ENCODE peak calls at places on chromosome 5, in four cellular contexts. One of them, this sample, is unnamed.

GRCh38 chr5:149639718-149640117 is 58.4 kb downstream of the ARHGEF37 start:
- DNase-seq in stomach: no peak
- DNase-seq in fibroblast of mammary gland: no peak
- DNase-seq in PC-9: no peak
- DNase-seq in this sample: no peak

GRCh38 chr5:18195910-18196309 is 561.6 kb downstream of the TAF11L14 start:
- DNase-seq in stomach: no peak
- DNase-seq in PC-9: no peak
- DNase-seq in fibroblast of mammary gland: no peak
- DNase-seq in this sample: no peak

GRCh38 chr5:32217886-32218396 is 43.8 kb upstream of the GOLPH3 start:
- DNase-seq in fibroblast of mammary gland: no peak
- DNase-seq in PC-9: peak; percentile 35
- DNase-seq in stomach: no peak
- DNase-seq in this sample: peak; percentile 45

GRCh38 chr5:73605223-73606087 is 20.5 kb upstream of the ARHGEF28 start:
- DNase-seq in fibroblast of mammary gland: no peak
- DNase-seq in PC-9: peak; percentile 86
- DNase-seq in stomach: peak; percentile 71
- DNase-seq in this sample: peak; percentile 28

GRCh38 chr5:155311721-155312120 is 298.2 kb downstream of the KIF4B start:
- DNase-seq in fibroblast of mammary gland: no peak
- DNase-seq in stomach: no peak
- DNase-seq in PC-9: no peak
- DNase-seq in this sample: no peak

GRCh38 chr5:163565931-163566608 is 60.7 kb downstream of the MAT2B start:
- DNase-seq in PC-9: no peak
- DNase-seq in fibroblast of mammary gland: no peak
- DNase-seq in stomach: peak; percentile 33
- DNase-seq in this sample: peak; percentile 15

GRCh38 chr5:1652873-1653707 is 129.3 kb upstream of the LPCAT1 start:
- DNase-seq in fibroblast of mammary gland: no peak
- DNase-seq in PC-9: no peak
- DNase-seq in stomach: no peak
- DNase-seq in this sample: no peak

GRCh38 chr5:176675676-176676360 is 28.5 kb downstream of the TSPAN17 start:
- DNase-seq in PC-9: peak; percentile 43
- DNase-seq in fibroblast of mammary gland: peak; percentile 17
- DNase-seq in stomach: no peak
- DNase-seq in this sample: no peak

GRCh38 chr5:40441733-40442132 is 238.0 kb upstream of the PTGER4 start:
- DNase-seq in PC-9: peak; percentile 2
- DNase-seq in stomach: no peak
- DNase-seq in fibroblast of mammary gland: no peak
- DNase-seq in this sample: peak; percentile 73

GRCh38 chr5:174532453-174533126 is 191.8 kb upstream of the MSX2 start:
- DNase-seq in stomach: peak; percentile 86
- DNase-seq in PC-9: peak; percentile 86
- DNase-seq in fibroblast of mammary gland: peak; percentile 90
- DNase-seq in this sample: peak; percentile 77

GRCh38 chr5:139696894-139697658 is 48.9 kb downstream of the CXXC5 start:
- DNase-seq in PC-9: no peak
- DNase-seq in fibroblast of mammary gland: peak; percentile 81
- DNase-seq in stomach: peak; percentile 63
- DNase-seq in this sample: peak; percentile 59

GRCh38 chr5:6158974-6159863 is 219.1 kb downstream of the MED10 start:
- DNase-seq in stomach: no peak
- DNase-seq in PC-9: peak; percentile 94
- DNase-seq in fibroblast of mammary gland: peak; percentile 100
- DNase-seq in this sample: no peak

GRCh38 chr5:175616083-175616482 is 41.8 kb upstream of the HRH2 start:
- DNase-seq in stomach: no peak
- DNase-seq in PC-9: no peak
- DNase-seq in fibroblast of mammary gland: no peak
- DNase-seq in this sample: no peak

GRCh38 chr5:71693828-71694427 is 25.1 kb upstream of the CARTPT start:
- DNase-seq in PC-9: no peak
- DNase-seq in stomach: no peak
- DNase-seq in fibroblast of mammary gland: no peak
- DNase-seq in this sample: no peak

GRCh38 chr5:53343187-53343586 is 137.2 kb upstream of the FST start:
- DNase-seq in fibroblast of mammary gland: peak; percentile 100
- DNase-seq in PC-9: no peak
- DNase-seq in stomach: no peak
- DNase-seq in this sample: no peak

GRCh38 chr5:163330723-163331668 is 106.4 kb upstream of the CCNG1 start:
- DNase-seq in fibroblast of mammary gland: no peak
- DNase-seq in stomach: no peak
- DNase-seq in PC-9: no peak
- DNase-seq in this sample: no peak

GRCh38 chr5:145834917-145835838 is at the start of gene PRELID2:
- DNase-seq in stomach: peak; percentile 94
- DNase-seq in fibroblast of mammary gland: peak; percentile 85
- DNase-seq in PC-9: peak; percentile 80
- DNase-seq in this sample: peak; percentile 94

GRCh38 chr5:72380491-72381274 is 60.5 kb downstream of the PTCD2 start:
- DNase-seq in stomach: no peak
- DNase-seq in PC-9: peak; percentile 45
- DNase-seq in fibroblast of mammary gland: no peak
- DNase-seq in this sample: no peak

GRCh38 chr5:2465383-2465782 is 286.1 kb downstream of the IRX2 start:
- DNase-seq in fibroblast of mammary gland: no peak
- DNase-seq in PC-9: no peak
- DNase-seq in stomach: no peak
- DNase-seq in this sample: no peak

GRCh38 chr5:149264432-149265069 is 7.1 kb upstream of the AFAP1L1 start:
- DNase-seq in stomach: peak; percentile 60
- DNase-seq in PC-9: no peak
- DNase-seq in fibroblast of mammary gland: no peak
- DNase-seq in this sample: peak; percentile 39

GRCh38 chr5:101534486-101535110 is 631.5 kb upstream of the ST8SIA4 start:
- DNase-seq in PC-9: no peak
- DNase-seq in fibroblast of mammary gland: peak; percentile 66
- DNase-seq in stomach: no peak
- DNase-seq in this sample: no peak

GRCh38 chr5:141811287-141812155 is 66.7 kb downstream of the PCDH1 start:
- DNase-seq in stomach: no peak
- DNase-seq in PC-9: no peak
- DNase-seq in fibroblast of mammary gland: no peak
- DNase-seq in this sample: no peak

GRCh38 chr5:141815051-141815795 is 63.0 kb downstream of the PCDH1 start:
- DNase-seq in fibroblast of mammary gland: no peak
- DNase-seq in PC-9: no peak
- DNase-seq in stomach: no peak
- DNase-seq in this sample: no peak

GRCh38 chr5:141814064-141814982 is 63.9 kb downstream of the PCDH1 start:
- DNase-seq in PC-9: no peak
- DNase-seq in fibroblast of mammary gland: peak; percentile 32
- DNase-seq in stomach: peak; percentile 68
- DNase-seq in this sample: peak; percentile 64

GRCh38 chr5:141810702-141811101 is 67.5 kb downstream of the PCDH1 start:
- DNase-seq in PC-9: no peak
- DNase-seq in stomach: no peak
- DNase-seq in fibroblast of mammary gland: no peak
- DNase-seq in this sample: no peak

GRCh38 chr5:141812512-141812911 is 65.7 kb downstream of the PCDH1 start:
- DNase-seq in fibroblast of mammary gland: no peak
- DNase-seq in stomach: no peak
- DNase-seq in PC-9: no peak
- DNase-seq in this sample: no peak
- H3K4me3 ChIP-seq in fibroblast of mammary gland: no peak overlapping the region
- H3K4me3 ChIP-seq in stomach: no peak overlapping the region
- H3K4me3 ChIP-seq in PC-9: no peak overlapping the region
- H3K4me3 ChIP-seq in this sample: no peak overlapping the region

GRCh38 chr5:76524872-76525271 is 98.3 kb downstream of the F2RL2 start:
- DNase-seq in PC-9: no peak
- DNase-seq in stomach: no peak
- DNase-seq in fibroblast of mammary gland: no peak
- DNase-seq in this sample: no peak

GRCh38 chr5:76521240-76521758 is 101.9 kb downstream of the F2RL2 start:
- DNase-seq in PC-9: no peak
- DNase-seq in fibroblast of mammary gland: peak; percentile 78
- DNase-seq in stomach: no peak
- DNase-seq in this sample: no peak

GRCh38 chr5:76522103-76522942 is 100.9 kb downstream of the F2RL2 start:
- DNase-seq in stomach: no peak
- DNase-seq in PC-9: no peak
- DNase-seq in fibroblast of mammary gland: no peak
- DNase-seq in this sample: no peak

GRCh38 chr5:76526950-76527349 is 96.3 kb downstream of the F2RL2 start:
- DNase-seq in PC-9: no peak
- DNase-seq in fibroblast of mammary gland: no peak
- DNase-seq in stomach: no peak
- DNase-seq in this sample: no peak

GRCh38 chr5:76524101-76524835 is 98.9 kb downstream of the F2RL2 start:
- DNase-seq in stomach: no peak
- DNase-seq in fibroblast of mammary gland: no peak
- DNase-seq in PC-9: no peak
- DNase-seq in this sample: no peak
- H3K4me3 ChIP-seq in stomach: no peak overlapping the region
- H3K4me3 ChIP-seq in fibroblast of mammary gland: no peak overlapping the region
- H3K4me3 ChIP-seq in PC-9: no peak overlapping the region
- H3K4me3 ChIP-seq in this sample: no peak overlapping the region

DNA sequence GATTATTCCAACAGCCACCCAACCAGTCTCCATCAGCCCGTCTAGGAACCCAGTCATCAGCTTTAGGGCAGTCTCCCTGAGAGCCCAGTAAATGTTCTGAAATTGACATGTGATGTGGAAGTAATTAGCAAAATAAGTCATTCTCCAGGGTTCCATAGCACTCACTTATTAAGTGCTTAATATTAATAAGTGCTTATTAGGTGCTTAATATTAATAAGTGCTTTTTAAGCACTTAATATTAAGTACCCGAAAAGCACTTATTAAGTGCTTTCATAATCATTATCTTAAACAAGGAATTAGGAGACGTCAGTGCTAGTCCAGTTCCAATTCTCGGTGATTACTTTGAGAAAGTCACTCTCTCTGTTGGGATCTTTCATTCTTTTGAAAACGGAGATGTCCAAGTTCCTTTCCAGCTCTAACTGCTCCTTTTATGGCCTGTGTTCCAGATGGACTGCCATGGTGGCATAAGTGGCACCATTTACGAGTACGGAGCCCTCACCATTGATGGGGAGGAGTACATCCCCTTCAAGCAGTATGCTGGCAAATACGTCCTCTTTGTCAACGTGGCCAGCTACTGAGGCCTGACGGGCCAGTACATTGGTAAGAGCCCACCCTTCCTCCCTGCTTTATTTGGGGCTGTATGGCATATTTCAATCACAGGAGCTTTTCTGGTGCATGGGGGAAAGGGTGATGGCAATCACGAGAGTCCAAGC is 4.7 kb downstream of the GPX3 start:
- DNase-seq in fibroblast of mammary gland: no peak
- DNase-seq in PC-9: peak; percentile 32
- DNase-seq in stomach: no peak
- DNase-seq in this sample: no peak
- H3K4me3 ChIP-seq in fibroblast of mammary gland: no peak overlapping the region
- H3K4me3 ChIP-seq in PC-9: no peak overlapping the region
- H3K4me3 ChIP-seq in stomach: no peak overlapping the region
- H3K4me3 ChIP-seq in this sample: no peak overlapping the region

DNA sequence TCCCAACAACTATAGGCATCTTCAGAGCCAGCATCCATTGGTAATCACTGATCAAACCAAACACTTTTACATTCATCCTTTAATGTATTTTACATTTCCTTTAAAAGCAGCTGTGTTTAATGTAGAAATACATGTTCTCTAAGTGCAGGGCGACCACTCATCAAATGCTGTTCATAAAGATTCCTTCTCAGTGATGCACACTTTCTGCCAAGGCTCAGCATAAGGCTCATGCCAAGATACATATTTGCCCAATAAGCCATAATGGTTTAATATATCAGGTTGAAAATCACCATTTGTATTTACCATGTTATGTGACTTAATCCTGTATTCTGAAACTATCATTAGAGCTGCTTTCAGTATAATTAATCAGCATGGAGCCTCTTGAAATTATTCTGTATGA is 267.6 kb downstream of the EBF1 start:
- DNase-seq in fibroblast of mammary gland: peak; percentile 72
- DNase-seq in PC-9: no peak
- DNase-seq in stomach: no peak
- DNase-seq in this sample: no peak
- H3K4me3 ChIP-seq in fibroblast of mammary gland: no peak overlapping the region
- H3K4me3 ChIP-seq in PC-9: no peak overlapping the region
- H3K4me3 ChIP-seq in stomach: no peak overlapping the region
- H3K4me3 ChIP-seq in this sample: no peak overlapping the region

DNA sequence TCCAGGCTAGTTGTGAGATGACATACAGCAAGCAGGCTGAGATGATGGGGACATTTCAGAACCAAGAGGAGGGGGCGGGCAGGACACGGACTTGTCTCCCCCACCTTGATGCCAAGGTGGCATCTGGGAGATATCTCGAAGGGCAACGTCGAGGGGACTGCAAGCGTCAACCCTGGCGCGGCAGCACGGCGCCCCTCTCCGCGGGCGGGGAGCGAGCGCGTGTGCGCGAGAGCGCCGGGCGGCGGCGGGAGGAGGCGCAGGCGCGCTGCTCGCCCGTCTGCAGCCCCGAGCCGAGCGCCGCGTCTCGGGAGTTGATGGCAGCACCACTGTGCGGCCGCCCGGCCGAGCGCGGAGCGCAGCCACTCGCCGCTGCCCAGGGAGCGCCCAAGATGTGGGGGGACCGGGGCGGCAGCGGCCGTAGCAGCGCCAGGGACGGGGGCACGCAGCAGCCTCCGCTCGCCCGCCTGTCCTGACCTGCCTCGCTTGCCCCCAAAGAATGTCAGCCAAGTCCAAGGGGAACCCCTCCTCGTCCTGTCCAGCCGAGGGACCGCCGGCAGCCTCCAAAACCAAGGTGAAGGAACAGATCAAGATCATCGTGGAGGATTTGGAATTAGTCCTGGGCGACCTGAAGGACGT is at the start of gene PRR16:
- DNase-seq in PC-9: no peak
- DNase-seq in fibroblast of mammary gland: peak; percentile 63
- DNase-seq in stomach: peak; percentile 28
- DNase-seq in this sample: peak; percentile 13
- H3K4me3 ChIP-seq in PC-9: peak within 1 kb of the TSS; percentile 59
- H3K4me3 ChIP-seq in fibroblast of mammary gland: peak within 1 kb of the TSS; percentile 89
- H3K4me3 ChIP-seq in stomach: peak within 1 kb of the TSS; percentile 54
- H3K4me3 ChIP-seq in this sample: peak within 1 kb of the TSS; percentile 26

DNA sequence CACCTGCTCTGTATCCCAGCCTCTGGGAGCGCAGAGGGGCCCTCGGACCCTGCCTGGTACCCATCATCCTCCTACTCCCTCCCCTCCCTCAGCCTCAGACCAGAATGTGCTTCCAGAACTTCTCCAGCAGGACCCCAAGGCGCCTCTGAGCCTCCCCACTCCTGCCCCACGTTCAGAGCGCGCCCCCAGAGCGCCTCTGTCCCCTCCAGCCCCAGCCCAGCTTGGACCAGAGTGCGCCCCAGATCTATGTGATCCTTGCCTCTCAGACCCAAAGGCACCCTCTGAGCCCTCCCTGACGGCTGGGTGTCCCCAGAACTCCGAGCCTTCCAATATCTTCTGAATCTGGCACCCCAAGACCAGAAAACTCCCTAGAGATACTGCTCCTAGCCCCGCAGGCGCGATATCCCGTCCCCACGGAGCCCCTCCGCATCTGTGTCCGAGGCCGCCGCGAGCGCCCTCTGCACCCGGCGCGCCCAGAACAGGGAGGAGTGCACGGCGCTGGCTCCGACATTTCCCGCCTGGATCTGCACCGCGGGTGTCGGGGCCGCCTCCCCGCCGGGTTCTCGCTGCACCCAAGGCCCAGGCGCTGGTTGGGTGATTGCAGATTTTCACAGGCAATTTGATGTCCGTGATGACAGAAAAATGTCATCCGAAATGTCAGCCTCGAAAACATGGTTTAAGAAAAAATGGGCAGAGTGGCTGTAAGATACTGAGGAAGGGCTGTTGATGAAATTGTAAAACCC is 522 bp downstream of the BHMT start:
- DNase-seq in fibroblast of mammary gland: no peak
- DNase-seq in stomach: peak; percentile 32
- DNase-seq in PC-9: no peak
- DNase-seq in this sample: no peak
- H3K4me3 ChIP-seq in fibroblast of mammary gland: no peak overlapping the region
- H3K4me3 ChIP-seq in stomach: peak overlapping the region; percentile 38
- H3K4me3 ChIP-seq in PC-9: no peak overlapping the region
- H3K4me3 ChIP-seq in this sample: no peak overlapping the region

This sample was measured in transverse colon.